ENCODE peak calls at places on chromosomes 3 and 15, in seven cellular contexts. B, E, S, F, J, M and L are unnamed samples. For H3K36me3, the result is how much of the 10 kb centered on the place peaks cover.

GRCh38 chr15:74036271-74037170 is 42.0 kb downstream of the PML start:
- DNase-seq in B (no peak), E (peak), S (peak), F (peak), J (peak), M (peak), L (no peak)

GRCh38 chr15:65056868-65057548 is 10.8 kb downstream of the RASL12 start:
- DNase-seq in B (no peak), E (no peak), S (no peak), F (peak), J (no peak), M (no peak), L (no peak)

GRCh38 chr3:143337387-143337786 is 217.8 kb downstream of the CHST2 start:
- DNase-seq in B (no peak), E (no peak), S (no peak), F (no peak), J (no peak), M (no peak), L (no peak)

GRCh38 chr3:150314248-150315027 is 93.7 kb upstream of the TSC22D2 start:
- DNase-seq in B (no peak), E (no peak), S (no peak), F (no peak), J (no peak), M (peak), L (no peak)

GRCh38 chr3:156339491-156339890 is 215.4 kb downstream of the SSR3 start:
- DNase-seq in B (no peak), E (no peak), S (no peak), F (no peak), J (no peak), M (no peak), L (no peak)

GRCh38 chr3:18372786-18373405 is 52.2 kb downstream of the SATB1 start:
- DNase-seq in B (no peak), E (no peak), S (no peak), F (no peak), J (no peak), M (no peak), L (no peak)

GRCh38 chr3:100089802-100090668 is 24.3 kb downstream of the FILIP1L start:
- DNase-seq in B (no peak), E (peak), S (no peak), F (no peak), J (peak), M (no peak), L (no peak)

GRCh38 chr3:74537164-74537563 is 77.3 kb downstream of the CNTN3 start:
- DNase-seq in B (no peak), E (no peak), S (no peak), F (no peak), J (peak), M (no peak), L (no peak)

GRCh38 chr15:100923076-100923475 is 3.9 kb downstream of the LRRK1 start:
- DNase-seq in B (peak), E (no peak), S (no peak), F (no peak), J (no peak), M (no peak), L (no peak)

GRCh38 chr3:69791919-69792399 is 52.7 kb downstream of the MITF start:
- DNase-seq in B (no peak), E (peak), S (no peak), F (peak), J (peak), M (no peak), L (no peak)

GRCh38 chr3:151460240-151460639 is 621 bp downstream of the IGSF10 start:
- DNase-seq in B (no peak), E (peak), S (no peak), F (no peak), J (no peak), M (no peak), L (no peak)

GRCh38 chr15:89905846-89906378 is 6.8 kb downstream of the ARPIN start:
- DNase-seq in B (no peak), E (no peak), S (no peak), F (no peak), J (peak), M (no peak), L (no peak)

GRCh38 chr15:78872972-78873795 is 494 bp downstream of the MORF4L1 start:
- DNase-seq in B (peak), E (peak), S (peak), F (peak), J (peak), M (peak), L (peak)

GRCh38 chr3:27311400-27311799 is 57.8 kb downstream of the NEK10 start:
- DNase-seq in B (no peak), E (peak), S (no peak), F (peak), J (peak), M (no peak), L (no peak)

GRCh38 chr3:53754325-53754724 is 91.9 kb downstream of the CHDH start:
- DNase-seq in B (no peak), E (no peak), S (no peak), F (no peak), J (no peak), M (no peak), L (no peak)

GRCh38 chr3:72273615-72274014 is 488.7 kb upstream of the PROK2 start:
- DNase-seq in B (no peak), E (no peak), S (no peak), F (no peak), J (peak), M (no peak), L (no peak)

GRCh38 chr15:89599021-89599420 is 23.8 kb downstream of the TICRR start:
- DNase-seq in B (no peak), E (no peak), S (no peak), F (no peak), J (no peak), M (no peak), L (no peak)

GRCh38 chr3:42376397-42376798 is 34.0 kb downstream of the LYZL4 start:
- DNase-seq in B (no peak), E (peak), S (peak), F (no peak), J (peak), M (no peak), L (no peak)

GRCh38 chr3:192467230-192468186 is 259.8 kb downstream of the FGF12 start:
- DNase-seq in B (peak), E (peak), S (no peak), F (peak), J (no peak), M (peak), L (peak)

GRCh38 chr15:77034620-77035467 is 36.1 kb downstream of the TSPAN3 start:
- DNase-seq in B (peak), E (no peak), S (no peak), F (peak), J (peak), M (peak), L (no peak)

GRCh38 chr3:138220242-138220641 is 33.1 kb downstream of the ARMC8 start:
- DNase-seq in B (no peak), E (no peak), S (no peak), F (no peak), J (no peak), M (no peak), L (no peak)

GRCh38 chr3:136994772-136995516 is 37.2 kb downstream of the IL20RB start:
- DNase-seq in B (no peak), E (peak), S (peak), F (peak), J (peak), M (peak), L (no peak)

GRCh38 chr15:77143606-77144005 is 72.7 kb upstream of the TSPAN3 start:
- DNase-seq in B (no peak), E (no peak), S (no peak), F (no peak), J (peak), M (no peak), L (no peak)

GRCh38 chr3:187705164-187705563 is 2.8 kb upstream of the RTP2 start:
- DNase-seq in B (no peak), E (no peak), S (no peak), F (no peak), J (peak), M (no peak), L (no peak)

GRCh38 chr3:108450444-108450843 is 60.0 kb downstream of the MYH15 start:
- DNase-seq in B (no peak), E (peak), S (no peak), F (no peak), J (no peak), M (no peak), L (no peak)

GRCh38 chr3:32095431-32095830 is 11.0 kb upstream of the GPD1L start:
- DNase-seq in B (no peak), E (no peak), S (no peak), F (no peak), J (no peak), M (no peak), L (no peak)

GRCh38 chr15:65404196-65404872 is 18.4 kb downstream of the IGDCC4 start:
- DNase-seq in B (no peak), E (no peak), S (no peak), F (no peak), J (peak), M (no peak), L (no peak)

GRCh38 chr15:101615986-101616848 is 36.0 kb downstream of the TM2D3 start:
- DNase-seq in B (no peak), E (peak), S (peak), F (no peak), J (peak), M (peak), L (no peak)

GRCh38 chr3:46667061-46667621 is 26.3 kb downstream of the ALS2CL start:
- DNase-seq in B (no peak), E (no peak), S (no peak), F (peak), J (peak), M (no peak), L (no peak)

GRCh38 chr15:28002136-28002861 is 96.8 kb downstream of the OCA2 start:
- DNase-seq in B (no peak), E (no peak), S (no peak), F (no peak), J (peak), M (no peak), L (no peak)

GRCh38 chr3:126976906-126977305 is 6.0 kb upstream of the PLXNA1 start:
- DNase-seq in B (no peak), E (no peak), S (no peak), F (no peak), J (no peak), M (no peak), L (no peak)

GRCh38 chr3:127959873-127960272 is 44.8 kb downstream of the KBTBD12 start:
- DNase-seq in B (no peak), E (peak), S (no peak), F (peak), J (no peak), M (peak), L (no peak)

GRCh38 chr3:126124148-126124868 is 40.4 kb upstream of the SLC41A3 start:
- DNase-seq in B (no peak), E (no peak), S (peak), F (peak), J (no peak), M (no peak), L (no peak)

GRCh38 chr3:87696276-87697013 is 362.4 kb downstream of the CGGBP1 start:
- DNase-seq in B (no peak), E (peak), S (no peak), F (no peak), J (no peak), M (no peak), L (no peak)

GRCh38 chr15:86756688-86757087 is 677.0 kb downstream of the AGBL1 start:
- DNase-seq in B (no peak), E (peak), S (no peak), F (no peak), J (no peak), M (no peak), L (no peak)

GRCh38 chr15:99019558-99020540 is 12.3 kb upstream of the PGPEP1L start:
- DNase-seq in B (no peak), E (peak), S (no peak), F (no peak), J (peak), M (no peak), L (no peak)

GRCh38 chr3:135444058-135444457 is 521.5 kb upstream of the PPP2R3A start:
- DNase-seq in B (no peak), E (no peak), S (no peak), F (no peak), J (no peak), M (no peak), L (no peak)

GRCh38 chr3:48268381-48268935 is 27.6 kb downstream of the ZNF589 start:
- DNase-seq in B (no peak), E (peak), S (no peak), F (no peak), J (no peak), M (peak), L (no peak)

GRCh38 chr3:130894873-130895330 is 1.0 kb downstream of the ATP2C1 start:
- DNase-seq in B (no peak), E (no peak), S (no peak), F (no peak), J (peak), M (no peak), L (no peak)

DNA sequence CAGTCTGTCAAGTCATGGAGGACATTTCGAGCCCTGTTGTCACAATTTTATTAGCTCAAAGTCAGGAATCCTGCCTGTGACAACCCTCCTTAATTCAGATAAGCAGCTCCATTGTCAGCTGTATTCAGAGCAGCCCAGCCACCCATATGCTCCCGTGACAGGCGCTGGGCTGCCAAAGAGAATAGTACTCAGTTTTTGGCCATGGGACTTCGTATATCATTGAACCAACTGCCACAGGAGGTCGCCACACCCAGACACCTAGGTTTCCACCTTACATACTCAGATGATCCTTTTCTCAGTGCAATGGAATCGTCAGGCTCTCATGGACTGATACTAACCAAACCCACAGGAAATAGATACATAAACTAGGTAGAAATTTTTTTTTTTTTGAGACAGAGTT is 100.2 kb downstream of the C3orf70 start:
- DNase-seq in B (peak), E (no peak), S (no peak), F (no peak), J (no peak), M (no peak), L (no peak)
- H3K36me3 ChIP-seq in B (under half), E (under half), S (half or more), F (under half), J (under half), M (under half), L (under half)

GRCh38 chr3:14861031-14861430 is 42.3 kb downstream of the FGD5 start:
- DNase-seq in B (no peak), E (no peak), S (no peak), F (no peak), J (no peak), M (no peak), L (no peak)

GRCh38 chr3:14858105-14858504 is 39.3 kb downstream of the FGD5 start:
- DNase-seq in B (no peak), E (no peak), S (no peak), F (no peak), J (no peak), M (no peak), L (no peak)

GRCh38 chr3:14853280-14853956 is 34.7 kb downstream of the FGD5 start:
- DNase-seq in B (no peak), E (no peak), S (no peak), F (no peak), J (no peak), M (peak), L (no peak)

GRCh38 chr3:14861451-14862302 is 42.9 kb downstream of the FGD5 start:
- DNase-seq in B (no peak), E (no peak), S (no peak), F (no peak), J (no peak), M (no peak), L (no peak)

GRCh38 chr3:14857506-14857905 is 38.7 kb downstream of the FGD5 start:
- DNase-seq in B (no peak), E (no peak), S (no peak), F (peak), J (no peak), M (no peak), L (no peak)
- TF ChIP-seq CTCF in B (no peak), E (no peak), S (no peak), F (peak), J (no peak), M (no peak), L (no peak)

GRCh38 chr3:169657351-169658124 is 6.0 kb downstream of the MECOM start:
- DNase-seq in B (no peak), E (peak), S (no peak), F (no peak), J (peak), M (no peak), L (no peak)
- H3K4me3 ChIP-seq in B (no peak), E (no peak), S (peak), F (no peak), J (no peak), M (no peak), L (no peak)

GRCh38 chr15:80789836-80790235 is 10.7 kb downstream of the CEMIP start:
- DNase-seq in B (no peak), E (no peak), S (no peak), F (no peak), J (no peak), M (no peak), L (no peak)
- H3K36me3 ChIP-seq in B (under half), E (under half), S (under half), F (under half), J (half or more), M (under half), L (under half)